ENCODE peak calls at places on chromosomes 2 and 18, in four cellular contexts. O, F, I and Z are unnamed samples.

GRCh38 chr2:203510256-203510940 is 24.7 kb downstream of the RAPH1 start:
- DNase-seq in O (no peak), F (no peak), I (no peak), Z (no peak)

GRCh38 chr2:11541693-11542274 is 7.9 kb downstream of the GREB1 start:
- DNase-seq in O (no peak), F (no peak), I (no peak), Z (no peak)

GRCh38 chr2:10591207-10591606 is 98.6 kb downstream of the NOL10 start:
- DNase-seq in O (no peak), F (no peak), I (no peak), Z (no peak)

GRCh38 chr2:168552450-168552856 is 96.4 kb downstream of the CERS6 start:
- DNase-seq in O (no peak), F (no peak), I (no peak), Z (peak; percentile 48)

GRCh38 chr2:171383141-171383540 is 50.6 kb downstream of the METTL8 start:
- DNase-seq in O (no peak), F (no peak), I (no peak), Z (no peak)

GRCh38 chr2:88746929-88747490 is 55.5 kb downstream of the RPIA start:
- DNase-seq in O (no peak), F (no peak), I (no peak), Z (no peak)

GRCh38 chr2:127650785-127651380 is 4.9 kb downstream of the GPR17 start:
- DNase-seq in O (no peak), F (no peak), I (no peak), Z (no peak)

GRCh38 chr18:74728586-74728985 is 130.9 kb downstream of the ZNF407 start:
- DNase-seq in O (no peak), F (no peak), I (no peak), Z (no peak)

GRCh38 chr2:168541887-168542286 is 85.8 kb downstream of the CERS6 start:
- DNase-seq in O (no peak), F (no peak), I (no peak), Z (no peak)

GRCh38 chr18:76499596-76500340 is 4.7 kb upstream of the ZNF516 start:
- DNase-seq in O (no peak), F (no peak), I (no peak), Z (peak; percentile 71)

GRCh38 chr2:142591408-142591807 is 286.1 kb upstream of the KYNU start:
- DNase-seq in O (no peak), F (no peak), I (no peak), Z (no peak)

GRCh38 chr18:59207506-59207905 is 12.5 kb upstream of the GRP start:
- DNase-seq in O (no peak), F (no peak), I (no peak), Z (no peak)

GRCh38 chr2:197677483-197677882 is 2.1 kb upstream of the RFTN2 start:
- DNase-seq in O (no peak), F (no peak), I (no peak), Z (no peak)

DNA sequence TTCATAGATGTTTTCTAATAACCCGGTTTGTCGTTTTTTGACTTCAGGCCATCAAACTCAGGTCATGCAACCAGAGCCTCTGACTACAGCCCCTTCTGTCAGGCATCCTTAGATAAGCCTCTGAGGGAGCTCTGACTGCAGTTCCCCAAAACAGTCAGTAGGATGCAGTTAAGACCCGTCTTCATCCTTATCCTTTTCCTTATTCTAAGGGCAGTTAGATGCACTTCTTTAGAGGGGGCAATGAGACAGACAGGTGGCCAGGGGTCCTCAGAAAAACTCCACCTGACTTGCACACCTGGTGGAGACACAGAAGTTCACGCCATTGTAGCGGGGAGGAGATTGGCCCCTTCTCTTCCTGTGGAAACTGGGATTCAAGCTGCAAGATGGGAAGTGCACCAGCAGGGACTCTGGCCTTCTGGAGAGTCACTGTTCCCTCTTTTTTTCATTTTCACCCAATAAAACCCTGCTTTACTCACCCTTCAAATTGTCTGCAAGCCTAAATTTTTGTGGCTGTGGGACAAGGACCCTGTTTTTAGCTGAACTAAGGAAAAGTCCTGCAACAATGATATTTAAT is 104.8 kb upstream of the TFPI start:
- DNase-seq in O (no peak), F (no peak), I (no peak), Z (no peak)
- TF ChIP-seq CTCF in O (no peak), F (peak; percentile 12), I (no peak), Z (peak; percentile 22)

GRCh38 chr2:31729442-31730092 is 148.8 kb upstream of the SRD5A2 start:
- DNase-seq in O (no peak), F (no peak), I (no peak), Z (no peak)
- TF ChIP-seq CTCF in O (no peak), F (no peak), I (no peak), Z (peak; percentile 56)

GRCh38 chr2:117771969-117772630 is 42.4 kb upstream of the DDX18 start:
- DNase-seq in O (no peak), F (no peak), I (no peak), Z (no peak)
- TF ChIP-seq CTCF in O (peak; percentile 24), F (peak; percentile 19), I (no peak), Z (peak; percentile 36)

DNA sequence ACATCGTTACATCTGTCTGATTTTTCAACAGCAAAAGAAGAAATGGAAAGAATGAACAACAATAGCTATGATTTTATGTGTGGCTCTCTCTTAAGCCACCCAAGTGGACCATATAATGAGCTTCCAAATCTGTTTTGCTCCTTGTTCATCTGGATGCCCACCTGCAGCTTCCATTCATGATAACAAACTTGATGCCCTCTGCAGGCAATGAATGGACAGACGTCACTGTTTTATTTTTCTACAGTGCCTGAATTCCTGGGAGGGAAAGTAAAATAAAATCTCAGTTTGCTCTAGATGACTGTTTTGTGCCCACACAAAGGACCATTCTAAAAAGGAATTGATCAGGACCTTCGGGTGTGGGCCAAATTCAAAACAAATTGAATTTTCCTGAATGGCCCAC is 5.0 kb downstream of the MREG start:
- DNase-seq in O (no peak), F (no peak), I (no peak), Z (no peak)
- TF ChIP-seq CTCF in O (no peak), F (no peak), I (no peak), Z (peak; percentile 19)

GRCh38 chr2:99442837-99443236 is 47.0 kb downstream of the REV1 start:
- DNase-seq in O (no peak), F (no peak), I (no peak), Z (no peak)
- TF ChIP-seq CTCF in O (no peak), F (peak; percentile 54), I (no peak), Z (peak; percentile 44)

DNA sequence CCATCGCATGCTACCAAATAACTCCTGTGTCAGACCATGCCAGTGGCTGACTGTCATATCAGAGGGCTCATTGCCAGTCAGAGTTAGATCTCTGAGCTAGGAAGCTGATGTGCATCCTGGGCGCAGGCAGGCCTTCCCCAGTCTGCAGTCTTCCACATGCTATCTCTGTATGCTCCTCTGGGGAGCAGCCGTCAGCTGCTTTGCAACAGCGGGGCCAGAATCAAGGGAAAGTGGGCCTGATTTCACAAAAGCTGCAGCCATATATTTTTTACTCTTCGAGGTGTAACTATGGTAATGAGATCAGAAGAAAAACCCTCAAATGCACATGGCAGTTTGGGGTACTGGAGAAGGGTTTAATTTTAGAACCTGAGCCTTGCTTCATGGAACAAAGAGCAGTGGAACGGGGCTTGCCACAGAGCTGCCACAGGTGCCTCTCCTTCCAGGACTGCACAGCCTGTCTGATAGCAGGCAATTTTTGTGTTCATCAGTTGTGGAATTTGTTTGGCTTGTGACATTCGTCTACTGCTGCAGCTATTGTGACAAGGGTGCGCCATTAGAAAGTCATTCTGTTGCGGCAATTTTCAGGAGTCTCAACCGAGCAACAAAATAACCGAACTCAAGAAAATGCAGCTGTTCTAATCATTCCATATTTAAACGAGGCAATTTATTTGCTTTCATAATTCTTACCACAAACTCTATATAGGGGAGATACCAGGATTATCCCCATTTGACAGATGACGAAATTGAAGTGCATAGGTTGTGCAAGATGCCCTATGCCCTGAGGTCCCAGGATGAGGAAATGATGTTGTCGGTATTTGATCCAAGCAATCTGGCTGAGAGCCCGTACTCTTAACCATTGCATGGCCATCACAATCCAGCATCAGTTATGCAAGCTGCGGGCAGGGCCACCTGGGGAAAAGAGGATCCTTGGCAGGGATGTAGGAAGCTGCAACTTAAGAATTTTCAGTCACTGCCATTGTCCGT is 109.6 kb upstream of the CYRIA start:
- DNase-seq in O (no peak), F (no peak), I (no peak), Z (no peak)
- TF ChIP-seq CTCF in O (no peak), F (no peak), I (no peak), Z (no peak)

GRCh38 chr2:68594674-68595492 is 48.5 kb upstream of the PROKR1 start:
- DNase-seq in O (peak; percentile 42), F (no peak), I (peak; percentile 21), Z (peak; percentile 6)
- TF ChIP-seq CTCF in O (peak; percentile 90), F (peak; percentile 67), I (peak; percentile 64), Z (peak; percentile 94)